ENCODE peak calls at places on chromosome 19, in four cellular contexts. One of them, this sample, is unnamed.

GRCh38 chr19:48354332-48354992 is 9.3 kb downstream of the TMEM143 start:
- DNase-seq in Peyer's patch: no peak
- DNase-seq in fibroblast of lung: peak; percentile 17
- DNase-seq in PC-3: peak; percentile 68
- DNase-seq in this sample: no peak

GRCh38 chr19:14718522-14719113 is 28.8 kb downstream of the ZNF333 start:
- DNase-seq in Peyer's patch: no peak
- DNase-seq in fibroblast of lung: peak; percentile 23
- DNase-seq in PC-3: no peak
- DNase-seq in this sample: no peak

GRCh38 chr19:55199620-55200204 is 9.6 kb downstream of the PTPRH start:
- DNase-seq in Peyer's patch: no peak
- DNase-seq in fibroblast of lung: no peak
- DNase-seq in PC-3: no peak
- DNase-seq in this sample: no peak

GRCh38 chr19:7718668-7719067 is 13.2 kb downstream of the CLEC4G start:
- DNase-seq in Peyer's patch: no peak
- DNase-seq in fibroblast of lung: no peak
- DNase-seq in PC-3: no peak
- DNase-seq in this sample: no peak

GRCh38 chr19:6073858-6074708 is 36.2 kb downstream of the RFX2 start:
- DNase-seq in Peyer's patch: no peak
- DNase-seq in fibroblast of lung: no peak
- DNase-seq in PC-3: no peak
- DNase-seq in this sample: no peak

GRCh38 chr19:14434543-14435319 is 1.6 kb downstream of the PKN1 start:
- DNase-seq in Peyer's patch: peak; percentile 62
- DNase-seq in fibroblast of lung: peak; percentile 68
- DNase-seq in PC-3: peak; percentile 78
- DNase-seq in this sample: no peak

GRCh38 chr19:45641274-45642105 is 2.3 kb upstream of the EML2 start:
- DNase-seq in Peyer's patch: peak; percentile 83
- DNase-seq in fibroblast of lung: peak; percentile 62
- DNase-seq in PC-3: peak; percentile 95
- DNase-seq in this sample: peak; percentile 31

GRCh38 chr19:4508698-4509097 is 9.6 kb downstream of the PLIN4 start:
- DNase-seq in Peyer's patch: no peak
- DNase-seq in fibroblast of lung: no peak
- DNase-seq in PC-3: no peak
- DNase-seq in this sample: no peak

GRCh38 chr19:12884926-12885748 is 1.9 kb downstream of the KLF1 start:
- DNase-seq in Peyer's patch: peak; percentile 90
- DNase-seq in fibroblast of lung: peak; percentile 46
- DNase-seq in PC-3: peak; percentile 70
- DNase-seq in this sample: peak; percentile 88

GRCh38 chr19:40633207-40633606 is 32.0 kb downstream of the LTBP4 start:
- DNase-seq in Peyer's patch: no peak
- DNase-seq in fibroblast of lung: peak; percentile 48
- DNase-seq in PC-3: peak; percentile 89
- DNase-seq in this sample: no peak

GRCh38 chr19:36379510-36379819 is 464 bp upstream of the ZFP14 start:
- DNase-seq in Peyer's patch: no peak
- DNase-seq in fibroblast of lung: no peak
- DNase-seq in PC-3: no peak
- DNase-seq in this sample: no peak

GRCh38 chr19:7869910-7870511 is 4.2 kb downstream of the PRR36 start:
- DNase-seq in Peyer's patch: no peak
- DNase-seq in fibroblast of lung: no peak
- DNase-seq in PC-3: peak; percentile 87
- DNase-seq in this sample: peak; percentile 75

GRCh38 chr19:54252845-54253244 is 4.2 kb downstream of the LILRB5 start:
- DNase-seq in Peyer's patch: no peak
- DNase-seq in fibroblast of lung: no peak
- DNase-seq in PC-3: no peak
- DNase-seq in this sample: no peak

GRCh38 chr19:55297267-55297666 is 13.5 kb downstream of the BRSK1 start:
- DNase-seq in Peyer's patch: no peak
- DNase-seq in fibroblast of lung: no peak
- DNase-seq in PC-3: no peak
- DNase-seq in this sample: no peak

GRCh38 chr19:34253711-34254551 is 423 bp upstream of the GARRE1 start:
- DNase-seq in Peyer's patch: peak; percentile 93
- DNase-seq in fibroblast of lung: peak; percentile 55
- DNase-seq in PC-3: peak; percentile 69
- DNase-seq in this sample: peak; percentile 87

GRCh38 chr19:14562660-14563589 is 8.9 kb downstream of the NDUFB7 start:
- DNase-seq in Peyer's patch: no peak
- DNase-seq in fibroblast of lung: no peak
- DNase-seq in PC-3: no peak
- DNase-seq in this sample: no peak

GRCh38 chr19:8158411-8159074 is 9.2 kb upstream of the FBN3 start:
- DNase-seq in Peyer's patch: no peak
- DNase-seq in fibroblast of lung: peak; percentile 88
- DNase-seq in PC-3: peak; percentile 91
- DNase-seq in this sample: peak; percentile 43

GRCh38 chr19:49287141-49287540 is 37.9 kb downstream of the SLC6A16 start:
- DNase-seq in Peyer's patch: no peak
- DNase-seq in fibroblast of lung: no peak
- DNase-seq in PC-3: no peak
- DNase-seq in this sample: no peak

GRCh38 chr19:41323023-41323422 is 13.1 kb downstream of the CCDC97 start:
- DNase-seq in Peyer's patch: no peak
- DNase-seq in fibroblast of lung: peak; percentile 88
- DNase-seq in PC-3: no peak
- DNase-seq in this sample: no peak

GRCh38 chr19:54502518-54503048 is at the start of gene LAIR2:
- DNase-seq in Peyer's patch: no peak
- DNase-seq in fibroblast of lung: no peak
- DNase-seq in PC-3: no peak
- DNase-seq in this sample: no peak

GRCh38 chr19:9018163-9018875 is 8.1 kb upstream of the MUC16 start:
- DNase-seq in Peyer's patch: no peak
- DNase-seq in fibroblast of lung: no peak
- DNase-seq in PC-3: peak; percentile 96
- DNase-seq in this sample: no peak

GRCh38 chr19:19627442-19627715 is 641 bp downstream of the LPAR2 start:
- DNase-seq in Peyer's patch: no peak
- DNase-seq in fibroblast of lung: no peak
- DNase-seq in PC-3: no peak
- DNase-seq in this sample: peak; percentile 35

GRCh38 chr19:12133069-12133468 is 7.1 kb downstream of the ZNF20 start:
- DNase-seq in Peyer's patch: no peak
- DNase-seq in fibroblast of lung: peak; percentile 31
- DNase-seq in PC-3: no peak
- DNase-seq in this sample: no peak

GRCh38 chr19:17103177-17103576 is 27.6 kb downstream of the MYO9B start:
- DNase-seq in Peyer's patch: no peak
- DNase-seq in fibroblast of lung: peak; percentile 70
- DNase-seq in PC-3: peak; percentile 58
- DNase-seq in this sample: no peak

GRCh38 chr19:40751065-40751923 is at the start of gene SNRPA:
- DNase-seq in Peyer's patch: peak; percentile 98
- DNase-seq in fibroblast of lung: peak; percentile 98
- DNase-seq in PC-3: peak; percentile 97
- DNase-seq in this sample: peak; percentile 98

GRCh38 chr19:49210108-49210900 is 52.7 kb downstream of the TRPM4 start:
- DNase-seq in Peyer's patch: peak; percentile 52
- DNase-seq in fibroblast of lung: peak; percentile 49
- DNase-seq in PC-3: peak; percentile 22
- DNase-seq in this sample: peak; percentile 22

GRCh38 chr19:40381321-40381720 is 8.7 kb downstream of the HIPK4 start:
- DNase-seq in Peyer's patch: no peak
- DNase-seq in fibroblast of lung: no peak
- DNase-seq in PC-3: no peak
- DNase-seq in this sample: no peak

GRCh38 chr19:45670670-45671453 is 2.8 kb downstream of the GIPR start:
- DNase-seq in Peyer's patch: peak; percentile 92
- DNase-seq in fibroblast of lung: peak; percentile 72
- DNase-seq in PC-3: peak; percentile 71
- DNase-seq in this sample: peak; percentile 87

GRCh38 chr19:42269518-42270345 is 680 bp downstream of the CIC start:
- DNase-seq in Peyer's patch: peak; percentile 55
- DNase-seq in fibroblast of lung: no peak
- DNase-seq in PC-3: no peak
- DNase-seq in this sample: no peak

GRCh38 chr19:54523403-54523802 is 20.8 kb downstream of the LAIR2 start:
- DNase-seq in Peyer's patch: no peak
- DNase-seq in fibroblast of lung: no peak
- DNase-seq in PC-3: peak; percentile 88
- DNase-seq in this sample: no peak

GRCh38 chr19:49889687-49890348 is 6.9 kb downstream of the IL4I1 start:
- DNase-seq in Peyer's patch: peak; percentile 82
- DNase-seq in fibroblast of lung: peak; percentile 71
- DNase-seq in PC-3: no peak
- DNase-seq in this sample: peak; percentile 76

GRCh38 chr19:42436006-42436405 is 6.7 kb downstream of the CXCL17 start:
- DNase-seq in Peyer's patch: no peak
- DNase-seq in fibroblast of lung: peak; percentile 27
- DNase-seq in PC-3: no peak
- DNase-seq in this sample: no peak

GRCh38 chr19:46475976-46476375 is 4.6 kb upstream of the PNMA8A start:
- DNase-seq in Peyer's patch: no peak
- DNase-seq in fibroblast of lung: no peak
- DNase-seq in PC-3: no peak
- DNase-seq in this sample: no peak

GRCh38 chr19:40687525-40688016 is 2.9 kb downstream of the NUMBL start:
- DNase-seq in Peyer's patch: peak; percentile 75
- DNase-seq in fibroblast of lung: peak; percentile 96
- DNase-seq in PC-3: no peak
- DNase-seq in this sample: no peak

GRCh38 chr19:58572818-58573657 is at the start of gene MZF1:
- DNase-seq in Peyer's patch: peak; percentile 99
- DNase-seq in fibroblast of lung: peak; percentile 100
- DNase-seq in PC-3: peak; percentile 100
- DNase-seq in this sample: peak; percentile 100

GRCh38 chr19:53883741-53884140 is 1.7 kb downstream of the PRKCG start:
- DNase-seq in Peyer's patch: no peak
- DNase-seq in fibroblast of lung: no peak
- DNase-seq in PC-3: no peak
- DNase-seq in this sample: no peak

GRCh38 chr19:10639836-10640235 is 14.3 kb upstream of the ILF3 start:
- DNase-seq in Peyer's patch: no peak
- DNase-seq in fibroblast of lung: no peak
- DNase-seq in PC-3: no peak
- DNase-seq in this sample: no peak

GRCh38 chr19:10634881-10635463 is 9.6 kb downstream of the SLC44A2 start:
- DNase-seq in Peyer's patch: no peak
- DNase-seq in fibroblast of lung: no peak
- DNase-seq in PC-3: no peak
- DNase-seq in this sample: no peak

GRCh38 chr19:10634430-10634829 is 9.1 kb downstream of the SLC44A2 start:
- DNase-seq in Peyer's patch: no peak
- DNase-seq in fibroblast of lung: no peak
- DNase-seq in PC-3: no peak
- DNase-seq in this sample: no peak

GRCh38 chr19:10637894-10638293 is 12.5 kb downstream of the SLC44A2 start:
- DNase-seq in Peyer's patch: no peak
- DNase-seq in fibroblast of lung: no peak
- DNase-seq in PC-3: no peak
- DNase-seq in this sample: no peak

DNA sequence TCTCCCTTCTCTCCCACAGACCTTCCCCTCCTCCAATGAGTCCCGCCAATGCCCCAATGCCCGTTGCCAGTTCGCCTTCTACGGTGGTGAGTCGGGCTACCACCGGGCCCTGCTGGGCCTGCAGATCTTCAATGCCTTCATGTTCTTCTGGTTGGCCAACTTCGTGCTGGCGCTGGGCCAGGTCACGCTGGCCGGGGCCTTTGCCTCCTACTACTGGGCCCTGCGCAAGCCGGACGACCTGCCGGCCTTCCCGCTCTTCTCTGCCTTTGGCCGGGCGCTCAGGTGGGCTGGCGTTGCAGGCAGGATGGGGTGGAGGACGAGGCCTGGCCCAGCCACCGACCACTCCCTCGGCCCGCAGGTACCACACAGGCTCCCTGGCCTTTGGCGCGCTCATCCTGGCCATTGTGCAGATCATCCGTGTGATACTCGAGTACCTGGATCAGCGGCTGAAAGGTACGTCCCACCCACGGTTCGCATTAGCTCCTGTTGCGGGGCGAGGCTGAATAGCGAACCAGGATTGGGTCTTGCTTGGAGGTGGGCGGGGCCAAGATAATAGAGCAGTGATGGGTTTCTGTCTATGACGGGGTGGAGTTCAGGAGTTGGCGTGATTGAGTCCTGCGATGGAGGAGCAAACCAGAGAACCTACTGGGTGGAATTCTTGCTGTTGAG is 11.1 kb downstream of the SLC44A2 start:
- DNase-seq in Peyer's patch: no peak
- DNase-seq in fibroblast of lung: no peak
- DNase-seq in PC-3: no peak
- DNase-seq in this sample: no peak
- H3K4me1 ChIP-seq in Peyer's patch: no peaks in the 10 kb centered on the region
- H3K4me1 ChIP-seq in fibroblast of lung: no peaks in the 10 kb centered on the region
- H3K4me1 ChIP-seq in PC-3: no peaks in the 10 kb centered on the region
- H3K4me1 ChIP-seq in this sample: no peaks in the 10 kb centered on the region

GRCh38 chr19:1091544-1092175 is 3.5 kb downstream of the POLR2E start:
- DNase-seq in Peyer's patch: no peak
- DNase-seq in fibroblast of lung: no peak
- DNase-seq in PC-3: no peak
- DNase-seq in this sample: no peak
- H3K27ac ChIP-seq in Peyer's patch: no peak overlapping the region
- H3K27ac ChIP-seq in fibroblast of lung: no peak overlapping the region
- H3K27ac ChIP-seq in PC-3: no peak overlapping the region
- H3K27ac ChIP-seq in this sample: no peak overlapping the region

GRCh38 chr19:29714371-29714952 is 599 bp downstream of the C19orf12 start:
- DNase-seq in Peyer's patch: no peak
- DNase-seq in fibroblast of lung: no peak
- DNase-seq in PC-3: no peak
- DNase-seq in this sample: peak; percentile 83

GRCh38 chr19:29714953-29715694 is at the start of gene C19orf12:
- DNase-seq in Peyer's patch: peak; percentile 82
- DNase-seq in fibroblast of lung: peak; percentile 41
- DNase-seq in PC-3: peak; percentile 37
- DNase-seq in this sample: peak; percentile 75

GRCh38 chr19:29708553-29709439 is 6.3 kb downstream of the C19orf12 start:
- DNase-seq in Peyer's patch: peak; percentile 86
- DNase-seq in fibroblast of lung: no peak
- DNase-seq in PC-3: no peak
- DNase-seq in this sample: no peak

GRCh38 chr19:29712744-29713516 is 2.1 kb downstream of the C19orf12 start:
- DNase-seq in Peyer's patch: no peak
- DNase-seq in fibroblast of lung: no peak
- DNase-seq in PC-3: no peak
- DNase-seq in this sample: peak; percentile 16

GRCh38 chr19:29711584-29712132 is 3.4 kb downstream of the C19orf12 start:
- DNase-seq in Peyer's patch: no peak
- DNase-seq in fibroblast of lung: no peak
- DNase-seq in PC-3: no peak
- DNase-seq in this sample: peak; percentile 50
- H3K4me1 ChIP-seq in Peyer's patch: peaks cover 10% of the 10 kb centered on the region
- H3K4me1 ChIP-seq in fibroblast of lung: peaks cover 6% of the 10 kb centered on the region
- H3K4me1 ChIP-seq in PC-3: peaks cover 10% of the 10 kb centered on the region
- H3K4me1 ChIP-seq in this sample: peaks cover 52% of the 10 kb centered on the region

GRCh38 chr19:57167385-57167784 is at the start of gene DUXA:
- DNase-seq in Peyer's patch: no peak
- DNase-seq in fibroblast of lung: no peak
- DNase-seq in PC-3: no peak
- DNase-seq in this sample: no peak

GRCh38 chr19:57165846-57166245 is 1.4 kb downstream of the DUXA start:
- DNase-seq in Peyer's patch: no peak
- DNase-seq in fibroblast of lung: no peak
- DNase-seq in PC-3: peak; percentile 62
- DNase-seq in this sample: no peak

GRCh38 chr19:57171551-57172081 is 4.3 kb upstream of the DUXA start:
- DNase-seq in Peyer's patch: no peak
- DNase-seq in fibroblast of lung: peak; percentile 12
- DNase-seq in PC-3: peak; percentile 38
- DNase-seq in this sample: no peak
- H3K27ac ChIP-seq in Peyer's patch: no peak overlapping the region
- H3K27ac ChIP-seq in fibroblast of lung: no peak overlapping the region
- H3K27ac ChIP-seq in PC-3: no peak overlapping the region
- H3K27ac ChIP-seq in this sample: no peak overlapping the region

This sample was measured in naive thymus-derived CD4-positive, alpha-beta T cell.